ENCODE peak calls at places on chromosomes 16 and 17, in six cellular contexts. One of them, this sample, is unnamed.

GRCh38 chr17:12730931-12731521 is 58.3 kb upstream of the ARHGAP44 start:
- DNase-seq in GM23248: peak
- DNase-seq in psoas muscle: peak
- DNase-seq in mesendoderm: peak
- DNase-seq in fibroblast of lung: peak
- DNase-seq in DND-41: no peak
- DNase-seq in this sample: no peak

GRCh38 chr16:80273635-80274538 is 266.9 kb upstream of the DYNLRB2 start:
- DNase-seq in GM23248: peak
- DNase-seq in psoas muscle: no peak
- DNase-seq in DND-41: no peak
- DNase-seq in fibroblast of lung: peak
- DNase-seq in mesendoderm: no peak
- DNase-seq in this sample: no peak

GRCh38 chr17:57866319-57866718 is 16.5 kb upstream of the MRPS23 start:
- DNase-seq in DND-41: no peak
- DNase-seq in GM23248: no peak
- DNase-seq in psoas muscle: no peak
- DNase-seq in mesendoderm: no peak
- DNase-seq in fibroblast of lung: no peak
- DNase-seq in this sample: no peak

GRCh38 chr17:9768381-9768934 is 22.9 kb downstream of the DHRS7C start:
- DNase-seq in mesendoderm: peak
- DNase-seq in fibroblast of lung: peak
- DNase-seq in psoas muscle: no peak
- DNase-seq in DND-41: no peak
- DNase-seq in GM23248: peak
- DNase-seq in this sample: peak

GRCh38 chr16:28010671-28011070 is 52.8 kb downstream of the GSG1L start:
- DNase-seq in GM23248: peak
- DNase-seq in mesendoderm: no peak
- DNase-seq in psoas muscle: no peak
- DNase-seq in DND-41: no peak
- DNase-seq in fibroblast of lung: no peak
- DNase-seq in this sample: no peak

GRCh38 chr16:526181-527014 is 1.1 kb upstream of the CAPN15 start:
- DNase-seq in GM23248: peak
- DNase-seq in psoas muscle: no peak
- DNase-seq in fibroblast of lung: peak
- DNase-seq in DND-41: peak
- DNase-seq in mesendoderm: peak
- DNase-seq in this sample: no peak

GRCh38 chr16:70304892-70305448 is 6.0 kb downstream of the DDX19B start:
- DNase-seq in psoas muscle: no peak
- DNase-seq in GM23248: peak
- DNase-seq in fibroblast of lung: no peak
- DNase-seq in DND-41: no peak
- DNase-seq in mesendoderm: peak
- DNase-seq in this sample: no peak

GRCh38 chr16:47779201-47780016 is 318.3 kb downstream of the PHKB start:
- DNase-seq in mesendoderm: peak
- DNase-seq in DND-41: peak
- DNase-seq in fibroblast of lung: peak
- DNase-seq in GM23248: peak
- DNase-seq in psoas muscle: no peak
- DNase-seq in this sample: peak

GRCh38 chr16:82192665-82193064 is 22.6 kb upstream of the MPHOSPH6 start:
- DNase-seq in DND-41: no peak
- DNase-seq in mesendoderm: no peak
- DNase-seq in GM23248: peak
- DNase-seq in psoas muscle: no peak
- DNase-seq in fibroblast of lung: peak
- DNase-seq in this sample: peak

GRCh38 chr16:26816885-26817571 is 249.7 kb upstream of the C16orf82 start:
- DNase-seq in mesendoderm: no peak
- DNase-seq in DND-41: peak
- DNase-seq in psoas muscle: no peak
- DNase-seq in fibroblast of lung: peak
- DNase-seq in GM23248: peak
- DNase-seq in this sample: no peak

GRCh38 chr17:60817187-60817586 is 139.5 kb downstream of the BCAS3 start:
- DNase-seq in psoas muscle: no peak
- DNase-seq in GM23248: peak
- DNase-seq in mesendoderm: no peak
- DNase-seq in DND-41: no peak
- DNase-seq in fibroblast of lung: peak
- DNase-seq in this sample: no peak

GRCh38 chr16:8727084-8727590 is 52.7 kb downstream of the ABAT start:
- DNase-seq in fibroblast of lung: no peak
- DNase-seq in DND-41: no peak
- DNase-seq in mesendoderm: no peak
- DNase-seq in psoas muscle: no peak
- DNase-seq in GM23248: no peak
- DNase-seq in this sample: no peak

GRCh38 chr16:28298511-28298878 is 6.2 kb downstream of the SBK1 start:
- DNase-seq in GM23248: no peak
- DNase-seq in mesendoderm: peak
- DNase-seq in fibroblast of lung: no peak
- DNase-seq in DND-41: no peak
- DNase-seq in psoas muscle: no peak
- DNase-seq in this sample: no peak

GRCh38 chr16:3004781-3005284 is 7.9 kb upstream of the CLDN9 start:
- DNase-seq in DND-41: no peak
- DNase-seq in psoas muscle: no peak
- DNase-seq in fibroblast of lung: no peak
- DNase-seq in mesendoderm: peak
- DNase-seq in GM23248: no peak
- DNase-seq in this sample: no peak

GRCh38 chr17:42281571-42282096 is 5.4 kb upstream of the STAT5B start:
- DNase-seq in fibroblast of lung: no peak
- DNase-seq in mesendoderm: no peak
- DNase-seq in GM23248: no peak
- DNase-seq in DND-41: no peak
- DNase-seq in psoas muscle: peak
- DNase-seq in this sample: no peak

GRCh38 chr16:50270510-50271147 is 4.3 kb downstream of the ADCY7 start:
- DNase-seq in DND-41: no peak
- DNase-seq in fibroblast of lung: no peak
- DNase-seq in psoas muscle: peak
- DNase-seq in GM23248: no peak
- DNase-seq in mesendoderm: no peak
- DNase-seq in this sample: no peak

GRCh38 chr17:49471089-49471683 is 23.9 kb upstream of the NGFR start:
- DNase-seq in mesendoderm: peak
- DNase-seq in fibroblast of lung: no peak
- DNase-seq in DND-41: no peak
- DNase-seq in psoas muscle: peak
- DNase-seq in GM23248: peak
- DNase-seq in this sample: no peak

GRCh38 chr17:28953444-28954118 is 2.3 kb upstream of the PHF12 start:
- DNase-seq in DND-41: peak
- DNase-seq in mesendoderm: peak
- DNase-seq in psoas muscle: no peak
- DNase-seq in fibroblast of lung: no peak
- DNase-seq in GM23248: peak
- DNase-seq in this sample: peak

GRCh38 chr16:89958068-89958467 is 9.5 kb downstream of the DEF8 start:
- DNase-seq in GM23248: peak
- DNase-seq in mesendoderm: peak
- DNase-seq in psoas muscle: peak
- DNase-seq in DND-41: peak
- DNase-seq in fibroblast of lung: peak
- DNase-seq in this sample: peak

GRCh38 chr17:48627242-48627597 is 1.1 kb upstream of the HOXB9 start:
- DNase-seq in DND-41: no peak
- DNase-seq in psoas muscle: no peak
- DNase-seq in fibroblast of lung: no peak
- DNase-seq in mesendoderm: no peak
- DNase-seq in GM23248: no peak
- DNase-seq in this sample: no peak

GRCh38 chr16:87126403-87127025 is 190.7 kb downstream of the C16orf95 start:
- DNase-seq in fibroblast of lung: no peak
- DNase-seq in GM23248: no peak
- DNase-seq in DND-41: no peak
- DNase-seq in mesendoderm: no peak
- DNase-seq in psoas muscle: no peak
- DNase-seq in this sample: no peak

GRCh38 chr17:6413073-6413472 is 21.8 kb downstream of the AIPL1 start:
- DNase-seq in GM23248: peak
- DNase-seq in psoas muscle: no peak
- DNase-seq in mesendoderm: peak
- DNase-seq in DND-41: no peak
- DNase-seq in fibroblast of lung: peak
- DNase-seq in this sample: peak

GRCh38 chr16:2726923-2727322 is 6.9 kb upstream of the PRSS27 start:
- DNase-seq in GM23248: no peak
- DNase-seq in mesendoderm: no peak
- DNase-seq in psoas muscle: no peak
- DNase-seq in DND-41: no peak
- DNase-seq in fibroblast of lung: no peak
- DNase-seq in this sample: no peak

GRCh38 chr17:48194097-48194550 is 86.6 kb downstream of the SNX11 start:
- DNase-seq in fibroblast of lung: peak
- DNase-seq in GM23248: peak
- DNase-seq in mesendoderm: no peak
- DNase-seq in psoas muscle: no peak
- DNase-seq in DND-41: peak
- DNase-seq in this sample: peak

GRCh38 chr16:46930861-46931260 is 42.6 kb downstream of the DNAJA2 start:
- DNase-seq in psoas muscle: no peak
- DNase-seq in GM23248: no peak
- DNase-seq in DND-41: no peak
- DNase-seq in mesendoderm: no peak
- DNase-seq in fibroblast of lung: no peak
- DNase-seq in this sample: no peak

GRCh38 chr16:15690296-15690695 is 40.3 kb downstream of the NDE1 start:
- DNase-seq in GM23248: peak
- DNase-seq in fibroblast of lung: no peak
- DNase-seq in psoas muscle: no peak
- DNase-seq in DND-41: no peak
- DNase-seq in mesendoderm: no peak
- DNase-seq in this sample: no peak

GRCh38 chr17:81135503-81136283 is 29.6 kb upstream of the PVALEF start:
- DNase-seq in GM23248: no peak
- DNase-seq in mesendoderm: no peak
- DNase-seq in DND-41: no peak
- DNase-seq in fibroblast of lung: no peak
- DNase-seq in psoas muscle: no peak
- DNase-seq in this sample: peak

GRCh38 chr16:30947533-30948086 is 1.3 kb upstream of the ORAI3 start:
- DNase-seq in fibroblast of lung: no peak
- DNase-seq in GM23248: no peak
- DNase-seq in psoas muscle: no peak
- DNase-seq in DND-41: no peak
- DNase-seq in mesendoderm: peak
- DNase-seq in this sample: no peak
- H3K4me3 ChIP-seq in fibroblast of lung: no peak
- H3K4me3 ChIP-seq in GM23248: no peak
- H3K4me3 ChIP-seq in psoas muscle: no peak
- H3K4me3 ChIP-seq in DND-41: no peak
- H3K4me3 ChIP-seq in mesendoderm: peak
- H3K4me3 ChIP-seq in this sample: no peak

DNA sequence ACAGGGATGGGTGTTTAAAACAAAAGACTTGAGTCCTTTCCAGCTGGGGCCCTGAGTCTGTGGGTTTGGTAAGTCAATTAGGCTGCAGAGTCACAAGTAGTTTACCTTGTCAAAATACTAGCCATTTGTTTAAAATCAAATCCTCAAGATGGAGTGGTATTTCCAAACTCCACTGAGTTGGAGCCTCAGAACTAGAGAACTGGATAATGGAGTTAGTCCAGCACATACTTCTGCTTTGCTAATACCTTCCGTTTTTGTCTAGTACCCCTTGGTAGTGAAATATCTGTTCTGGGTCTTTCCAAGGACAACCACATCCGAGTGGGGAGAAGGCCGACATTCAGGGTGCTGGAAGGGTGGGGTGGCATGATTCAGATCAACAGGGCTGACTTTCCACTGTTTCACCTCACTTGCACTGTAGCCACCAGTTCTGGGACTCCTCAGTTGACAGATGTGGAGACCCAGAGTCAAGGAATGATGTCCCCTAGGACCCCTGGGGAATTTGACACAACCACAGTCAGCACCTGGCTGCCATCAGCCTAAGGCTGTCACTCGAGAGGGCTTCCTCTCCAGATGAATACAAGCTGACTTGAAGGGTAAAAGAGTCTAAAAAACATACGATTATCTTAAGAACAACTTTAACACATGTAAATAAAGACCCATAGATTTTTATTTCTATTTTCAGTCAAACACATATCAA is 84.7 kb upstream of the HNF1B start:
- DNase-seq in fibroblast of lung: no peak
- DNase-seq in DND-41: no peak
- DNase-seq in GM23248: no peak
- DNase-seq in mesendoderm: no peak
- DNase-seq in psoas muscle: no peak
- DNase-seq in this sample: no peak
- H3K4me3 ChIP-seq in fibroblast of lung: no peak
- H3K4me3 ChIP-seq in DND-41: no peak
- H3K4me3 ChIP-seq in GM23248: no peak
- H3K4me3 ChIP-seq in mesendoderm: no peak
- H3K4me3 ChIP-seq in psoas muscle: no peak
- H3K4me3 ChIP-seq in this sample: no peak

GRCh38 chr16:54926166-54926838 is 4.4 kb upstream of the IRX5 start:
- DNase-seq in psoas muscle: no peak
- DNase-seq in DND-41: no peak
- DNase-seq in GM23248: peak
- DNase-seq in fibroblast of lung: no peak
- DNase-seq in mesendoderm: no peak
- DNase-seq in this sample: no peak
- H3K4me3 ChIP-seq in psoas muscle: peak
- H3K4me3 ChIP-seq in DND-41: peak
- H3K4me3 ChIP-seq in GM23248: peak
- H3K4me3 ChIP-seq in fibroblast of lung: no peak
- H3K4me3 ChIP-seq in mesendoderm: no peak
- H3K4me3 ChIP-seq in this sample: peak

DNA sequence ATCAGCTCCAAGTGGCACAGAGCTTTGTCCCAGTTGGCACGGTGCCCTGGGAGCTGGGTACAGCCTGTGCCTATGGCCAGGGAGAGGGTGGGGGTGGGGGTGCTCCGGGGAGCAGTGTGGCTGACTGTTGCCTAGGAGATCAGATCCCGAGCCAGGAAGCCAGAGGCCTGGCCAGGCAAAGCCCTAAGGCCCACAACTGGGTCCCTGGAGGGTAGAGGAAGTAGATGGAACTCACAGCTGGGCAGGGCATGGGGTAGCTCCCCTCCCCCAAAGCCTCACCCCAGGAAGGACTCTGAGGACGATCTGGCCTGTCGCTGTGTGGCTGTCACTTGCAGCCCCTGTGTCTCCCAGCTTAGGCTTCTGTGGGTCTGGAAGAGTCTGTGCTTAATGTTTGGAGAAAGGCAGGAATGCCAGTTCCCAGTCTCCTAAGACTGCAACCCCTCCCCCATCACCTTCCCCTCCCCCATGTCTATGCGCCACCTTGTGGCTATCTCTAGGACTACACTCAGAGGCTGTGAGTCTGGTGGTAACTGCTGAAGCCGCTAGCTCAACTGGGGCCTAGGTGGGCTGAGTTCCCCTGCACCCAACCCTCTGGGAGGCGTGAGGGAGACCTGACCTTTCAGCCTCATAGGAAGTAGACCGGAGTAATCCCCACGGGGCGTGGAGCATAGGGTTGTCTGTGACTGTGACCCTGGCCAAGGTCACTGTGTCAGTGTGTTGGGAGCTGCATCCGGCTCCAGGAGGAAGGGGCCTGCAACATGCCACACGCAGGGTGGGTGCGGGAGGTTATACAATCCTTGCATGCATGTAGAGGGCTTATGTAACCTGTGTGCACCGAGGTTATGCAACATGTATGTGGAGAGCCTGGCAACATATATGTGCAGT is 12.7 kb downstream of the THRA start:
- DNase-seq in psoas muscle: peak
- DNase-seq in GM23248: peak
- DNase-seq in mesendoderm: peak
- DNase-seq in fibroblast of lung: peak
- DNase-seq in DND-41: peak
- DNase-seq in this sample: peak
- H3K4me3 ChIP-seq in psoas muscle: peak
- H3K4me3 ChIP-seq in GM23248: no peak
- H3K4me3 ChIP-seq in mesendoderm: no peak
- H3K4me3 ChIP-seq in fibroblast of lung: no peak
- H3K4me3 ChIP-seq in DND-41: no peak
- H3K4me3 ChIP-seq in this sample: no peak